ENCODE peak calls at places on chromosomes 6 and 20, in five cellular contexts. Z, F, W, R and X are unnamed samples.

GRCh38 chr6:52815167-52816092 is 11.8 kb upstream of the GSTA1 start:
- DNase-seq in F (no peak), R (peak; percentile 33), Z (peak; percentile 61), W (peak; percentile 23), X (peak; percentile 35)

GRCh38 chr6:10733863-10734262 is 11.0 kb downstream of the TMEM14C start:
- DNase-seq in F (no peak), R (no peak), W (no peak), Z (no peak), X (no peak)

GRCh38 chr6:35181933-35182612 is 31.7 kb upstream of the SCUBE3 start:
- DNase-seq in F (no peak), Z (peak; percentile 72), R (no peak), W (peak; percentile 28), X (peak; percentile 97)

GRCh38 chr6:41416165-41416837 is 80.9 kb downstream of the NCR2 start:
- DNase-seq in R (no peak), Z (no peak), F (no peak), W (no peak), X (no peak)

GRCh38 chr20:44678247-44678646 is 26.7 kb upstream of the ADA start:
- DNase-seq in Z (no peak), F (no peak), R (no peak), W (no peak), X (no peak)

GRCh38 chr6:82506526-82506925 is 142.9 kb downstream of the TPBG start:
- DNase-seq in W (no peak), Z (peak; percentile 83), F (no peak), R (no peak), X (no peak)

GRCh38 chr20:61414455-61414991 is 162.5 kb downstream of the CDH4 start:
- DNase-seq in W (peak; percentile 77), F (no peak), R (no peak), Z (no peak), X (no peak)

GRCh38 chr6:108621117-108621516 is 60.4 kb downstream of the FOXO3 start:
- DNase-seq in F (peak; percentile 59), Z (no peak), R (no peak), W (no peak), X (peak; percentile 82)

GRCh38 chr20:62018437-62019143 is 47.1 kb downstream of the TAF4 start:
- DNase-seq in W (no peak), Z (no peak), R (no peak), F (no peak), X (no peak)

GRCh38 chr6:31559958-31560696 is 12.0 kb upstream of the LTA start:
- DNase-seq in R (no peak), F (no peak), Z (peak; percentile 12), W (no peak), X (peak; percentile 85)

GRCh38 chr20:2880650-2881049 is 7.4 kb downstream of the PTPRA start:
- DNase-seq in Z (no peak), R (no peak), W (no peak), F (no peak), X (no peak)

GRCh38 chr6:131846905-131847304 is 39.1 kb downstream of the ENPP1 start:
- DNase-seq in W (no peak), R (no peak), F (no peak), Z (no peak), X (no peak)

GRCh38 chr20:50064640-50065615 is 48.0 kb downstream of the UBE2V1 start:
- DNase-seq in W (no peak), F (no peak), Z (no peak), R (no peak), X (no peak)

GRCh38 chr6:43496370-43497128 is 13.6 kb downstream of the LRRC73 start:
- DNase-seq in F (no peak), R (no peak), W (no peak), Z (peak; percentile 22), X (no peak)

GRCh38 chr6:37033255-37033654 is 27.8 kb downstream of the FGD2 start:
- DNase-seq in W (no peak), Z (no peak), F (no peak), R (no peak), X (no peak)

GRCh38 chr6:27096834-27097511 is 150.5 kb upstream of the PRSS16 start:
- DNase-seq in W (no peak), Z (peak; percentile 87), F (peak; percentile 7), R (no peak), X (peak; percentile 69)

GRCh38 chr20:17654649-17655285 is 27.3 kb downstream of the RRBP1 start:
- DNase-seq in F (no peak), W (no peak), R (peak; percentile 49), Z (peak; percentile 37), X (peak; percentile 10)

GRCh38 chr6:99512033-99512432 is 3.2 kb downstream of the USP45 start:
- DNase-seq in W (no peak), R (no peak), F (no peak), Z (no peak), X (no peak)

GRCh38 chr20:50561379-50562078 is 51.3 kb downstream of the PTPN1 start:
- DNase-seq in W (no peak), F (peak; percentile 84), R (no peak), Z (peak; percentile 70), X (peak; percentile 79)

GRCh38 chr6:41602864-41603608 is 35.2 kb upstream of the MDFI start:
- DNase-seq in Z (peak; percentile 80), R (peak; percentile 82), W (peak; percentile 81), F (peak; percentile 38), X (peak; percentile 54)

GRCh38 chr6:35419961-35420360 is 32.2 kb upstream of the FANCE start:
- DNase-seq in Z (no peak), F (no peak), R (no peak), W (no peak), X (no peak)

GRCh38 chr6:40195751-40196518 is 261.7 kb upstream of the MOCS1 start:
- DNase-seq in Z (no peak), R (no peak), F (no peak), W (no peak), X (no peak)